ENCODE peak calls at places on chromosomes 16 and 17, in ten cellular contexts. One of them, this sample, is unnamed. For H3K4me1, the result is how much of the 10 kb centered on the place peaks cover.

GRCh38 chr17:62653002-62653830 is 25.7 kb downstream of the MRC2 start:
- DNase-seq in cardiac muscle cell: peak
- DNase-seq in BE2C: peak
- DNase-seq in ovary: peak
- DNase-seq in A549: peak
- DNase-seq in PC-3: peak
- DNase-seq in mucosa of descending colon: peak
- DNase-seq in body of pancreas: peak
- DNase-seq in left ventricle myocardium inferior: peak
- DNase-seq in breast epithelium: no peak
- DNase-seq in this sample: peak

GRCh38 chr17:17682293-17682736 is 1.1 kb downstream of the RAI1 start:
- DNase-seq in mucosa of descending colon: no peak
- DNase-seq in ovary: no peak
- DNase-seq in breast epithelium: no peak
- DNase-seq in cardiac muscle cell: peak
- DNase-seq in A549: peak
- DNase-seq in BE2C: peak
- DNase-seq in PC-3: peak
- DNase-seq in body of pancreas: peak
- DNase-seq in left ventricle myocardium inferior: peak
- DNase-seq in this sample: peak

GRCh38 chr17:75827291-75828050 is 16.7 kb downstream of the UNC13D start:
- DNase-seq in A549: peak
- DNase-seq in breast epithelium: no peak
- DNase-seq in ovary: peak
- DNase-seq in BE2C: peak
- DNase-seq in left ventricle myocardium inferior: peak
- DNase-seq in PC-3: peak
- DNase-seq in cardiac muscle cell: peak
- DNase-seq in body of pancreas: peak
- DNase-seq in mucosa of descending colon: peak
- DNase-seq in this sample: peak

GRCh38 chr16:29737713-29738112 is 8.1 kb downstream of the C16orf54 start:
- DNase-seq in breast epithelium: no peak
- DNase-seq in BE2C: no peak
- DNase-seq in A549: no peak
- DNase-seq in left ventricle myocardium inferior: no peak
- DNase-seq in mucosa of descending colon: no peak
- DNase-seq in body of pancreas: peak
- DNase-seq in ovary: no peak
- DNase-seq in cardiac muscle cell: no peak
- DNase-seq in PC-3: no peak
- DNase-seq in this sample: no peak

GRCh38 chr17:7703584-7704574 is 1.1 kb upstream of the EFNB3 start:
- DNase-seq in body of pancreas: peak
- DNase-seq in PC-3: no peak
- DNase-seq in BE2C: peak
- DNase-seq in breast epithelium: no peak
- DNase-seq in A549: peak
- DNase-seq in cardiac muscle cell: peak
- DNase-seq in ovary: no peak
- DNase-seq in left ventricle myocardium inferior: no peak
- DNase-seq in mucosa of descending colon: no peak
- DNase-seq in this sample: peak

GRCh38 chr17:21376835-21377690 is 906 bp downstream of the KCNJ12 start:
- DNase-seq in mucosa of descending colon: no peak
- DNase-seq in body of pancreas: peak
- DNase-seq in left ventricle myocardium inferior: no peak
- DNase-seq in BE2C: peak
- DNase-seq in A549: peak
- DNase-seq in breast epithelium: no peak
- DNase-seq in PC-3: peak
- DNase-seq in ovary: no peak
- DNase-seq in cardiac muscle cell: peak
- DNase-seq in this sample: no peak

GRCh38 chr16:3625911-3626732 is 14.7 kb upstream of the SLX4 start:
- DNase-seq in BE2C: no peak
- DNase-seq in PC-3: no peak
- DNase-seq in ovary: no peak
- DNase-seq in A549: no peak
- DNase-seq in breast epithelium: no peak
- DNase-seq in mucosa of descending colon: no peak
- DNase-seq in cardiac muscle cell: no peak
- DNase-seq in body of pancreas: no peak
- DNase-seq in left ventricle myocardium inferior: no peak
- DNase-seq in this sample: no peak

GRCh38 chr17:8420041-8420934 is 15.4 kb upstream of the NDEL1 start:
- DNase-seq in A549: peak
- DNase-seq in breast epithelium: peak
- DNase-seq in PC-3: peak
- DNase-seq in BE2C: no peak
- DNase-seq in body of pancreas: peak
- DNase-seq in cardiac muscle cell: peak
- DNase-seq in ovary: peak
- DNase-seq in left ventricle myocardium inferior: peak
- DNase-seq in mucosa of descending colon: peak
- DNase-seq in this sample: no peak

GRCh38 chr17:17387461-17388362 is 84.5 kb downstream of the NT5M start:
- DNase-seq in A549: peak
- DNase-seq in ovary: no peak
- DNase-seq in cardiac muscle cell: peak
- DNase-seq in PC-3: peak
- DNase-seq in BE2C: peak
- DNase-seq in breast epithelium: no peak
- DNase-seq in mucosa of descending colon: peak
- DNase-seq in body of pancreas: peak
- DNase-seq in left ventricle myocardium inferior: no peak
- DNase-seq in this sample: peak

GRCh38 chr17:80673152-80673920 is 128.7 kb downstream of the RPTOR start:
- DNase-seq in A549: no peak
- DNase-seq in breast epithelium: no peak
- DNase-seq in left ventricle myocardium inferior: no peak
- DNase-seq in ovary: no peak
- DNase-seq in cardiac muscle cell: no peak
- DNase-seq in body of pancreas: no peak
- DNase-seq in BE2C: no peak
- DNase-seq in PC-3: no peak
- DNase-seq in mucosa of descending colon: peak
- DNase-seq in this sample: peak

GRCh38 chr16:14510939-14511797 is 118.9 kb downstream of the PARN start:
- DNase-seq in left ventricle myocardium inferior: no peak
- DNase-seq in PC-3: peak
- DNase-seq in BE2C: no peak
- DNase-seq in cardiac muscle cell: no peak
- DNase-seq in breast epithelium: no peak
- DNase-seq in A549: peak
- DNase-seq in ovary: no peak
- DNase-seq in mucosa of descending colon: no peak
- DNase-seq in body of pancreas: no peak
- DNase-seq in this sample: no peak

GRCh38 chr16:66853261-66854139 is 9.3 kb downstream of the CA7 start:
- DNase-seq in BE2C: no peak
- DNase-seq in cardiac muscle cell: no peak
- DNase-seq in body of pancreas: no peak
- DNase-seq in left ventricle myocardium inferior: no peak
- DNase-seq in breast epithelium: no peak
- DNase-seq in A549: no peak
- DNase-seq in mucosa of descending colon: no peak
- DNase-seq in ovary: no peak
- DNase-seq in PC-3: no peak
- DNase-seq in this sample: no peak

GRCh38 chr16:50667497-50668367 is 13.4 kb downstream of the SNX20 start:
- DNase-seq in cardiac muscle cell: peak
- DNase-seq in A549: no peak
- DNase-seq in body of pancreas: no peak
- DNase-seq in ovary: no peak
- DNase-seq in PC-3: no peak
- DNase-seq in BE2C: no peak
- DNase-seq in mucosa of descending colon: no peak
- DNase-seq in breast epithelium: no peak
- DNase-seq in left ventricle myocardium inferior: no peak
- DNase-seq in this sample: no peak

GRCh38 chr17:39923836-39924690 is 3.3 kb downstream of the ORMDL3 start:
- DNase-seq in body of pancreas: no peak
- DNase-seq in mucosa of descending colon: no peak
- DNase-seq in PC-3: peak
- DNase-seq in left ventricle myocardium inferior: no peak
- DNase-seq in breast epithelium: no peak
- DNase-seq in A549: no peak
- DNase-seq in BE2C: peak
- DNase-seq in cardiac muscle cell: no peak
- DNase-seq in ovary: no peak
- DNase-seq in this sample: no peak
- TF ChIP-seq CTCF in body of pancreas: no peak
- TF ChIP-seq CTCF in mucosa of descending colon: no peak
- TF ChIP-seq CTCF in PC-3: peak
- TF ChIP-seq CTCF in left ventricle myocardium inferior: no peak
- TF ChIP-seq CTCF in breast epithelium: no peak
- TF ChIP-seq CTCF in A549: peak
- TF ChIP-seq CTCF in BE2C: peak
- TF ChIP-seq CTCF in cardiac muscle cell: peak
- TF ChIP-seq CTCF in ovary: no peak
- TF ChIP-seq CTCF in this sample: no peak

GRCh38 chr16:57608462-57609113 is 19.8 kb upstream of the ADGRG1 start:
- DNase-seq in breast epithelium: no peak
- DNase-seq in left ventricle myocardium inferior: no peak
- DNase-seq in PC-3: no peak
- DNase-seq in A549: no peak
- DNase-seq in ovary: no peak
- DNase-seq in cardiac muscle cell: no peak
- DNase-seq in BE2C: no peak
- DNase-seq in mucosa of descending colon: no peak
- DNase-seq in body of pancreas: peak
- DNase-seq in this sample: no peak

GRCh38 chr16:57607676-57608461 is 20.6 kb upstream of the ADGRG1 start:
- DNase-seq in cardiac muscle cell: no peak
- DNase-seq in BE2C: no peak
- DNase-seq in body of pancreas: no peak
- DNase-seq in A549: no peak
- DNase-seq in PC-3: no peak
- DNase-seq in mucosa of descending colon: no peak
- DNase-seq in ovary: no peak
- DNase-seq in left ventricle myocardium inferior: no peak
- DNase-seq in breast epithelium: no peak
- DNase-seq in this sample: no peak

GRCh38 chr16:57606847-57607501 is 21.5 kb upstream of the ADGRG1 start:
- DNase-seq in mucosa of descending colon: peak
- DNase-seq in PC-3: no peak
- DNase-seq in ovary: no peak
- DNase-seq in left ventricle myocardium inferior: no peak
- DNase-seq in A549: no peak
- DNase-seq in body of pancreas: peak
- DNase-seq in cardiac muscle cell: no peak
- DNase-seq in BE2C: peak
- DNase-seq in breast epithelium: no peak
- DNase-seq in this sample: peak

GRCh38 chr16:57604177-57604576 is 24.3 kb upstream of the ADGRG1 start:
- DNase-seq in ovary: no peak
- DNase-seq in left ventricle myocardium inferior: no peak
- DNase-seq in body of pancreas: no peak
- DNase-seq in PC-3: no peak
- DNase-seq in breast epithelium: no peak
- DNase-seq in mucosa of descending colon: no peak
- DNase-seq in BE2C: no peak
- DNase-seq in A549: no peak
- DNase-seq in cardiac muscle cell: no peak
- DNase-seq in this sample: no peak

GRCh38 chr16:57606147-57606846 is 22.1 kb upstream of the ADGRG1 start:
- DNase-seq in mucosa of descending colon: no peak
- DNase-seq in cardiac muscle cell: no peak
- DNase-seq in breast epithelium: no peak
- DNase-seq in BE2C: no peak
- DNase-seq in left ventricle myocardium inferior: no peak
- DNase-seq in ovary: no peak
- DNase-seq in body of pancreas: no peak
- DNase-seq in PC-3: no peak
- DNase-seq in A549: no peak
- DNase-seq in this sample: no peak
- H3K4me1 ChIP-seq in mucosa of descending colon: under half
- H3K4me1 ChIP-seq in cardiac muscle cell: under half
- H3K4me1 ChIP-seq in breast epithelium: under half
- H3K4me1 ChIP-seq in BE2C: under half
- H3K4me1 ChIP-seq in left ventricle myocardium inferior: under half
- H3K4me1 ChIP-seq in ovary: under half
- H3K4me1 ChIP-seq in body of pancreas: half or more
- H3K4me1 ChIP-seq in PC-3: under half
- H3K4me1 ChIP-seq in A549: half or more
- H3K4me1 ChIP-seq in this sample: under half

GRCh38 chr17:40472733-40473452 is 28.5 kb downstream of the TNS4 start:
- DNase-seq in left ventricle myocardium inferior: no peak
- DNase-seq in cardiac muscle cell: no peak
- DNase-seq in body of pancreas: no peak
- DNase-seq in A549: peak
- DNase-seq in PC-3: peak
- DNase-seq in mucosa of descending colon: no peak
- DNase-seq in ovary: peak
- DNase-seq in BE2C: no peak
- DNase-seq in breast epithelium: no peak
- DNase-seq in this sample: no peak
- TF ChIP-seq CTCF in left ventricle myocardium inferior: no peak
- TF ChIP-seq CTCF in cardiac muscle cell: no peak
- TF ChIP-seq CTCF in body of pancreas: no peak
- TF ChIP-seq CTCF in A549: no peak
- TF ChIP-seq CTCF in PC-3: no peak
- TF ChIP-seq CTCF in mucosa of descending colon: no peak
- TF ChIP-seq CTCF in ovary: no peak
- TF ChIP-seq CTCF in BE2C: no peak
- TF ChIP-seq CTCF in breast epithelium: no peak
- TF ChIP-seq CTCF in this sample: no peak

DNA sequence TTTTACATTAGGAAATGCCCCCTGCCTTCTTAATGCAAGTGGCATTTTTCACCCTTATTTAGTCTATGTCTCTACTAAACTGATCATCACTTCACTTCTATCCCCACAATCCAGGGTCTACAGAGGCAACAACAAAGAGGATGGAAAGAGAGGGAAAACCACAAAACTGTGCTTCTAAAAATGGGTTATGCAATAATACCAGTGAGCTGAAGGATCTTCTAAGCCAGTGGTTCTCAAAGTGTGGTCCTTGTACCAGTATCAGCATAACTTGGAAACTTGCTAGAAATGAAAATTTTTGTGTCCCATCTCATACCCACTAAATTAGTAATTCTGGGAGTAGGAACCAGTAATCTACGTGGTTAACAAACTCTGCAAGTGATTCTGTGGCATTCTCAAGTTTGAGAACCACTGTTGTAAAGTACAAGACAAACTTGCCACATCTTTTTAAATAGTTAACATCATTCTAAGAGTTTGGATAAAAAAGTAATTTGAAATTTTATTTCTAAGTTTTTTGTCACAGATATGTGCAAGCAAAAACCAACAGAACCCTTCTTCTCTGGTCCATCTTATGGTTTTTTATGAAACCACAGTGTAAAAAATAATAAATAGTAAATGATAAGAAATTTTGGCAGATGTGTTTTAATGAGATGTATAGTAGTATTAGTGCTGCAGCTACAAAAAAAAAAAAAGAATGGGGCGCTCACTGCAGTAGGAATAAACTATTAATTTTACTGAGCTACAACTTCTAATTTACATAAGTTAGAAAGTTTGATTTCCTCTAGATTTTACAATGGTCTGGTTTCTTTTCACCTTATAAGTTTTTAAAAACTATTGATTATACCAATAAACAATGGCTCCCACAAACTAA is 16.2 kb downstream of the CDC27 start:
- DNase-seq in BE2C: no peak
- DNase-seq in left ventricle myocardium inferior: no peak
- DNase-seq in breast epithelium: no peak
- DNase-seq in body of pancreas: no peak
- DNase-seq in cardiac muscle cell: no peak
- DNase-seq in PC-3: no peak
- DNase-seq in A549: no peak
- DNase-seq in ovary: no peak
- DNase-seq in mucosa of descending colon: no peak
- DNase-seq in this sample: no peak
- H3K4me1 ChIP-seq in BE2C: under half
- H3K4me1 ChIP-seq in left ventricle myocardium inferior: half or more
- H3K4me1 ChIP-seq in breast epithelium: under half
- H3K4me1 ChIP-seq in body of pancreas: under half
- H3K4me1 ChIP-seq in cardiac muscle cell: under half
- H3K4me1 ChIP-seq in PC-3: under half
- H3K4me1 ChIP-seq in A549: under half
- H3K4me1 ChIP-seq in ovary: under half
- H3K4me1 ChIP-seq in mucosa of descending colon: under half
- H3K4me1 ChIP-seq in this sample: under half